ENCODE peak calls at places on chromosomes 13 and 19, in six cellular contexts. I is HCT116, N is fibroblast of mammary gland, O is OCI-LY7, T is ovary, Z is PC-3. P is an unnamed sample.

GRCh38 chr13:97976551-97977375 is 23.3 kb downstream of the IPO5 start:
- DNase-seq in I (no peak), N (no peak), O (peak), T (peak), Z (no peak), P (peak)

GRCh38 chr19:46232468-46232867 is 2.9 kb downstream of the IGFL1 start:
- DNase-seq in I (no peak), N (no peak), O (no peak), T (no peak), Z (no peak), P (no peak)

GRCh38 chr19:18416778-18417249 is 2.4 kb upstream of the SSBP4 start:
- DNase-seq in I (no peak), N (peak), O (no peak), T (peak), Z (peak), P (no peak)

GRCh38 chr19:15195381-15195964 is 5.3 kb downstream of the NOTCH3 start:
- DNase-seq in I (no peak), N (peak), O (no peak), T (no peak), Z (peak), P (peak)

GRCh38 chr13:27022571-27023311 is 148.9 kb downstream of the USP12 start:
- DNase-seq in I (no peak), N (peak), O (no peak), T (no peak), Z (peak), P (no peak)

GRCh38 chr13:36211567-36211966 is 2.8 kb downstream of the SOHLH2 start:
- DNase-seq in I (no peak), N (no peak), O (no peak), T (no peak), Z (no peak), P (no peak)

GRCh38 chr13:34376483-34376882 is 558.5 kb downstream of the RFC3 start:
- DNase-seq in I (no peak), N (no peak), O (no peak), T (no peak), Z (no peak), P (no peak)

GRCh38 chr13:24112791-24113190 is 47.7 kb upstream of the SPATA13 start:
- DNase-seq in I (no peak), N (peak), O (no peak), T (no peak), Z (no peak), P (no peak)

GRCh38 chr19:28859811-28860210 is 353.1 kb downstream of the UQCRFS1 start:
- DNase-seq in I (no peak), N (no peak), O (no peak), T (no peak), Z (no peak), P (no peak)

GRCh38 chr13:111664696-111665095 is 344.3 kb downstream of the TEX29 start:
- DNase-seq in I (no peak), N (no peak), O (no peak), T (no peak), Z (no peak), P (no peak)

GRCh38 chr19:58439576-58440554 is at the start of gene ZNF132:
- DNase-seq in I (no peak), N (peak), O (no peak), T (peak), Z (no peak), P (peak)

GRCh38 chr13:90605690-90606089 is 741.8 kb upstream of the MIR17HG start:
- DNase-seq in I (no peak), N (no peak), O (no peak), T (no peak), Z (no peak), P (no peak)

GRCh38 chr13:64551755-64552154 is 2678.4 kb downstream of the PCDH9 start:
- DNase-seq in I (no peak), N (peak), O (no peak), T (no peak), Z (peak), P (peak)

GRCh38 chr13:34028496-34029442 is 210.8 kb downstream of the RFC3 start:
- DNase-seq in I (no peak), N (no peak), O (no peak), T (no peak), Z (peak), P (no peak)

GRCh38 chr19:4015705-4016402 is 8.3 kb downstream of the PIAS4 start:
- DNase-seq in I (no peak), N (no peak), O (no peak), T (peak), Z (no peak), P (no peak)

GRCh38 chr19:6800991-6801396 is 28.5 kb downstream of the VAV1 start:
- DNase-seq in I (peak), N (peak), O (peak), T (no peak), Z (peak), P (peak)

GRCh38 chr13:53200075-53200474 is 171.5 kb downstream of the OLFM4 start:
- DNase-seq in I (no peak), N (no peak), O (no peak), T (no peak), Z (no peak), P (no peak)

GRCh38 chr13:53198699-53199098 is 170.1 kb downstream of the OLFM4 start:
- DNase-seq in I (no peak), N (no peak), O (no peak), T (no peak), Z (no peak), P (no peak)

GRCh38 chr13:53198017-53198416 is 169.4 kb downstream of the OLFM4 start:
- DNase-seq in I (no peak), N (no peak), O (no peak), T (no peak), Z (no peak), P (no peak)

GRCh38 chr13:53201454-53202225 is 173.0 kb downstream of the OLFM4 start:
- DNase-seq in I (no peak), N (no peak), O (no peak), T (no peak), Z (no peak), P (peak)

DNA sequence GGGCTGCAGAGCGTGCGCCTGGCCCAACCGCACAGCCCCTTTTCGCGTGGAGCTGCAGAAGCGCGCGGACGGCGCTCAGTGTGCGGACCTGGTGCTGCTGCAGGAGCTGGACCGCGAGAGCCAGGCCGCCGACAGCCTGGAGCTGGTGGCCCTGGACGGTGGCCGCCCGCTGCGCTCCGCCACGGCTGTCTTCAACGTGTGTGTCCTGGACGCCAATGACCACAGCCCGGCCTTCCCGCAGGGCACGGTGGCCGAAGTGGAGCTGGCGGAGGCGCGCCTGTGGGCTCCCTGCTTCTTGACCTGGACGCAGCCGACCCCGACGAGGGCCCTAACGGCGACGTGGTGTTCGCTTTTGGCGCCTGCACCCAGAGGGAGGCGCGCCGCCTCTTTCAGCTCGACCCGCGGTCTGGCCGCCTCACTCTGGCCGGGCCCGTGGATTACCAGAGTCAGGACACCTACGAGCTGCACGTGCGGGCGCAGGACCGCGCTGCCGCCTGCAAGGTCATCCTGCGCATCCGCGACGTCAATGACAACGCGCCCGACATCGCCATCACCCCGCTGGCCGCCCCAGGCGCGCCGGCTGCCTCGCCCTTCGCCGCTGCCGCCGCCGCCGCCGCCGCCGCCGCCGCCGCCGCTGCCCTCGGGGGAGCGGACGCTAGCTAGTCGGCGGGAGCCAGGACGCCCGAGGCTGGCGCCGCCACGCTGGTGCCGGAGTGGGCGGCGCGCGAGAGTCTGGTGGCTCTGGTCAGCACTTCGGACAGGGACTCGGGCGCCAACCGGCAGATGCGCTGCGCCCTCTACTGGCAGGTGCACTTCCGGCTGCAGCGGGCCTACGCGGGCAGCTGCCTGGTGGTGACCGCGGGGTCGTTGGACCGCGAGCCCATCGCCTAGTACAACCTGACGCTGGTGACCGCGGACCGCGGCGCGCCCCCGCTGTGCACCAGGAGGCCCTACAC is 172.2 kb downstream of the OLFM4 start:
- DNase-seq in I (no peak), N (peak), O (no peak), T (no peak), Z (no peak), P (peak)
- TF ChIP-seq CTCF in I (no peak), N (peak), O (no peak), T (no peak), Z (no peak), P (peak)

GRCh38 chr19:35500611-35501010 is 10.3 kb upstream of the KRTDAP start:
- DNase-seq in I (no peak), N (no peak), O (no peak), T (no peak), Z (no peak), P (no peak)

GRCh38 chr19:35495107-35496064 is 5.1 kb upstream of the KRTDAP start:
- DNase-seq in I (peak), N (peak), O (peak), T (peak), Z (peak), P (peak)

GRCh38 chr19:35498220-35498619 is 8.0 kb upstream of the KRTDAP start:
- DNase-seq in I (no peak), N (no peak), O (no peak), T (no peak), Z (no peak), P (no peak)

GRCh38 chr19:35498984-35499383 is 8.7 kb upstream of the KRTDAP start:
- DNase-seq in I (no peak), N (no peak), O (no peak), T (no peak), Z (no peak), P (no peak)

DNA sequence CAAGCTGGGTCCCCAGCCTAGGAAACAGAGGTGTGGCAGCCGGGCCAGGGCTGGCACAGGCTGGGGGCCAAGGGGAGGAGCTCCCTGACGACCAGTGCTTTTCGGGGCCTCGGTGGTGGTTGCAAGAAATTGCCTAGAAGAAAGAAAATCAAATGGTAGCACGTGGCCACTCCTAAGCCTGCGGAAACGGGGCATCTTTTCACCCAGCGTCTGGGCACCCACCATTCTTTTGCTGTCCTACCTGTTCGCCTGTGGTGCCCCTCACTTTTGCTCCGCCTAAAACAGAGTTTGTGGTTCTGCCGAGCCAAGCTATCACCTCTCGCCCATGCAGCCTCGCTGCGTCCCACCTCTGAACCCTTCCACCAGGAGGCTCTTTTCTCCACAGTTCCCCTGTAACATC is 7.1 kb upstream of the KRTDAP start:
- DNase-seq in I (no peak), N (no peak), O (no peak), T (no peak), Z (no peak), P (no peak)
- TF ChIP-seq CTCF in I (no peak), N (no peak), O (no peak), T (no peak), Z (no peak), P (no peak)

DNA sequence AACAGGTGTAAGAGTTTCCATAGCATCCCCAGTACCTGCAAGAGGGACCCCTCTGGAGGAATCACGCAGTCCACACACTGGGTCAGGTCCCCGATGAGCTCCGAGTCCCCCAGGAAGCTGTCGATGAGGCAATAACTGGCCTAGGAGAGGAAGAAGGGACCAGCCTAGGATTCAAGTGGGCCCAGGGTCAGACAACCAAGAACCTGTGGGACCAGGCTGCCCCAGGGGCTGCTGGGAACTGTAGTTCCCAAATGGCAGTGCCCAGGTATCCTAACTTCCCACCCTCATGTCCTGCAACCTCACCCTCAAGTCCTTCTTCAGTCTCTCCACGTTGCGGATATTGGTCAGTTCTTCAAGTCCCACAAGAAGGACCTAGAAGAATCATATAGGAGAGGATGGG is 1.8 kb downstream of the FUZ start:
- DNase-seq in I (no peak), N (no peak), O (no peak), T (no peak), Z (peak), P (no peak)
- TF ChIP-seq CTCF in I (no peak), N (no peak), O (no peak), T (no peak), Z (no peak), P (no peak)

DNA sequence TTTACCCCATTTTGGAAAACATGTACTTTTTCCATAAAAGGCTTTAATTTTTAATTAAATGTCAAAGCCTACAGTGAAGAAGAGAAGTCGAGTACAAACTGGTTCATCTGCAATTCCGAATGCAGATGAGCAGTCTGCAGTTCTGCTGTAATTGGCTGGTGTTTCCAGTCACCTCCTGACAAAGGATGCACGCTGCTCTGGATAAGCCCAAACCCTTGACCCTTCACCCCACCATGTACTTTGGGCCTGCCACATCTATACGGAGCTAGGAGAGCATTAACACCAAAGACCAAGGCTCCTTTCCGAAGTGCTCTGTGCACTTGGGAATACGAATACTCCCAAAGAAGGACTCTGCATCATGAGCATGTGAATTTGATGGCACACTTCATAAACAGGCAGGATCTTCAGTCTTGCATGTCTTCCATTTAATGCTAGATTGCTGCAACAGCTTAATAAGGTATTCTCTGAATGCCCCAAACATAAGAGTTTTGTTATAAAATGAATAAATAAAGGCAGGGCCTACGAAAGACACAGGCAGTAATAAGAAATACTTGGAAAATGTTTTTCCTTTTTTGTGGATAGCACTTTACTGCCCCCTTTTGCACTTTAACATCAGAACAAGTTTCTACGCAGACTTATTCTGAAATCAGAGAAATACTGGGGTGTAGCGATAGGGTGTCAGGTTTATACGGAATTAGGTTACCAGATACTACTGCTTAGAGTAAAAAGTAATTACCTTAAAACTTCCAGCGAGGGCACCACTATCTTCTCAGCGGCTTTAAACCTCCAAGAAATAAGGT is 15.1 kb downstream of the EFNB2 start:
- DNase-seq in I (no peak), N (peak), O (no peak), T (no peak), Z (peak), P (no peak)
- TF ChIP-seq CTCF in I (peak), N (peak), O (no peak), T (no peak), Z (peak), P (no peak)

GRCh38 chr13:110279684-110280083 is 27.3 kb downstream of the COL4A1 start:
- DNase-seq in I (no peak), N (no peak), O (no peak), T (no peak), Z (no peak), P (no peak)
- TF ChIP-seq CTCF in I (no peak), N (no peak), O (no peak), T (no peak), Z (no peak), P (no peak)

DNA sequence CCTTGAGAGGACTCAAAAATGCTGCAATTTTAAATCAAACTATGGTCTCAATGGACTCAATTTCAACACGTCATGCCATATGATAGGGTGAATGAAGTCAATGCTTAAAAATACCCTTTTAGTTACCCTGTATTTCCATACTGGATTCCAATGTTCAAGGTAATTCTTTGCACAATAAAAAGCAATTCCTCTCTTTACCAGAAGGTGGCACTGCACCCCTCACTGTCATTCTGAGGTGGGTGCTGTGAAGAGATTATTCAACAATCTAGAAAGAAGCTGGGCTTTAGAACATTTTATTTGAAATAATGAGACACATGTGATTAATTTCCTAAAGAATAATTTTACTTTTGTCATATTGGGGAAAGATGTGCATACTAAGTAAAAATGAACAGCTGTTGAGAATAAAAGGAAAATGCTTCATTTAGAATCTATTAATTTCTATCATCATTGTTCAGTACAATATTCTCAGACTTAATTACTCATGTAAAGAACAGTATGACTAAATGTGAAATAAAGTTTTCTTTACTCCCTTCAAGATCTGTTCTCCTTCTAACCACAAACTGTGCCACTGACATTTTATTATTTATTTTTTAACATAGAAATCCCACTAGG is 789.1 kb downstream of the GPC5 start:
- DNase-seq in I (no peak), N (peak), O (peak), T (no peak), Z (peak), P (peak)
- TF ChIP-seq CTCF in I (no peak), N (peak), O (no peak), T (peak), Z (peak), P (peak)

GRCh38 chr19:12098040-12098439 is 33.5 kb downstream of the ZNF844 start:
- DNase-seq in I (no peak), N (no peak), O (no peak), T (no peak), Z (no peak), P (no peak)
- TF ChIP-seq CTCF in I (no peak), N (no peak), O (no peak), T (no peak), Z (no peak), P (no peak)

DNA sequence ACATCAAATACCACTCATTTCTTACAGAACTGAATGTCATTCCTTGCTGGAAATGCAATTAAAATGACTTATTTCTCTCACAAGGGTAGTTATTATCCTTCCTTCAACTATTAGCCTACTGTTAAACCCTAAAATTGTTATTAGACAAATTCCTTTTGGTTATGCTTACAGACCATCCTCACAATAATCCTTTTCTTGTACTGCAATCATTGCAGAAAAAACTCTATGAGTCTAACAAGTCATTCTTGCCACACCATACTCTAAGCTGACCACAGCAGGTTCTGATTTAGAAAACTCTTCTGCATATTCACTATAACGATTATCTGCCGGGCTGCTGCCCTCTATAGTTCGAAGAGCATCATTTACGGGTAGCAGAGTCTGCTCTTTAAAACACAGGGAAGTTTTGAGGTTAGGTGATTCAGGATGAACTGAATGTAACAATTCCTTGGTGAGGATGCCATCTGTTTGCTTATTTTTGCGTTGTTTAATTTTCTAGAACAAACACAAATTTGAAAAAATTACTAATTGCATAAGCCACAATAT is 38.2 kb downstream of the MTMR6 start:
- DNase-seq in I (no peak), N (peak), O (peak), T (no peak), Z (peak), P (no peak)
- TF ChIP-seq CTCF in I (no peak), N (peak), O (peak), T (no peak), Z (peak), P (peak)

P was measured in RWPE1.